ENCODE peak calls at places on chromosome 2, in five cellular contexts. C is A549, J is K562, N is HepG2, V is GM12878. D is an unnamed sample.

GRCh38 chr2:72991980-72992733 is 74.8 kb downstream of the EMX1 start:
- DNase-seq in C (no peak), J (no peak), N (no peak), V (no peak), D (no peak)

GRCh38 chr2:21096458-21096857 is 27.3 kb upstream of the TDRD15 start:
- DNase-seq in C (no peak), J (no peak), N (peak), V (no peak), D (no peak)

GRCh38 chr2:131475831-131476230 is at the start of gene TUBA3D:
- DNase-seq in C (no peak), J (no peak), N (no peak), V (no peak), D (no peak)

GRCh38 chr2:206023183-206023582 is 62.8 kb downstream of the INO80D start:
- DNase-seq in C (peak), J (no peak), N (no peak), V (no peak), D (no peak)

GRCh38 chr2:102130651-102130991 is 11.9 kb upstream of the IL1R1 start:
- DNase-seq in C (no peak), J (no peak), N (no peak), V (no peak), D (no peak)

GRCh38 chr2:20925265-20925889 is 102.5 kb upstream of the LDAH start:
- DNase-seq in C (no peak), J (peak), N (no peak), V (no peak), D (peak)

GRCh38 chr2:190572251-190572650 is 37.7 kb upstream of the NEMP2 start:
- DNase-seq in C (no peak), J (no peak), N (no peak), V (no peak), D (no peak)

GRCh38 chr2:17635007-17635406 is 94.5 kb downstream of the VSNL1 start:
- DNase-seq in C (no peak), J (no peak), N (no peak), V (no peak), D (no peak)

GRCh38 chr2:208657468-208657867 is 250.9 kb downstream of the PTH2R start:
- DNase-seq in C (peak), J (no peak), N (no peak), V (no peak), D (peak)

GRCh38 chr2:108243566-108243965 is 3.8 kb downstream of the SULT1C3 start:
- DNase-seq in C (no peak), J (no peak), N (no peak), V (no peak), D (no peak)

GRCh38 chr2:204900910-204901309 is 355.6 kb downstream of the PARD3B start:
- DNase-seq in C (peak), J (no peak), N (peak), V (no peak), D (no peak)

DNA sequence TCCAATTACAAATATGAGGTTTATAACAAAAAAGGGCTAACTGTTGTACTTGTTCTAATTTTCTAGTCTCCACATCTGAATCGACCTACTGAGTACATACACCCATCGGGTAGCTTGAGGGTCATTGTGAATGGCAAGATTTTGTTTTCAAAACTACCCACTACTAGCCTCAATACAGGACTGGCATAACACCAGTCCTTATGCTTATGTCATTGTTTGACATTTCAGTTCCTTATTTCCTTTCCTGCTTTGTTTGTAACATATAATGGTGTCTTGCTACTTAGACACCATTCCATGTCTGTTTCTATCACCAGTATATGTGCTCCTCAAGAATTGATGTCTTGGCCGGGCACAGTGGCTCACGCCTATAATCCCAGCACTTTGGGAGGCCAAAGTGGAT is 86.0 kb downstream of the EPHA4 start:
- DNase-seq in C (no peak), J (no peak), N (no peak), V (no peak), D (no peak)
- TF ChIP-seq ESRRA in C (no peak), J (no peak), N (no peak), V (no peak), D (no peak)

DNA sequence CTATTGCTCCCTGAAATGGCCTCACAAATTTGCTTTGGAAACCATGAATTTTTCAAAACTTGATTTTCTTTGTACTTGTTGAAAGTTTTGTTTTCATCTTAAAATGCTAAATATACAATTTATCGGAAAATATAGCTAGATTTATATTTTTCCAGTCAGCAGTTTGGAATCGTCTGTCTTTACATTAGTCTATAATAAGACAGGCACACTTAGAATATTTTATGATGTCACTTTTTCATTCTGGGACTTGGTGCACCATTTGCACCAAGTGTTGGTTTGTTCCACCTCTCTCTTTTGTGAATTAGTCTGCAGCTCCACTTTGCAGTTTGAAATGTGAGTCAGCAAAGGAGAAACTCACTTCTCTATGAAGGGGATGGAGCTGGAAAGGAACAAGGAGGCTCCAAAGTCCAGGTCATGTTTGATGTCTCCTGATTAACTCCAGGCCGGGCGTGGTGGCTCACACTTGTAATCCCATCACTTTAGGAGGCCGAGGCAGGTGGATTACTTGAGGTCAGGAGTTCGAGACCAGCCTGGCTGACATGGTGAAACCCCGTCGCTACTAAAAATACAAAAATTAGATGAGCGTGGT is 63.8 kb upstream of the RTN4 start:
- DNase-seq in C (no peak), J (no peak), N (peak), V (no peak), D (no peak)
- TF ChIP-seq ESRRA in C (no peak), J (no peak), N (no peak), V (no peak), D (no peak)

GRCh38 chr2:54595161-54595803 is 128.2 kb upstream of the EML6 start:
- DNase-seq in C (no peak), J (no peak), N (no peak), V (no peak), D (no peak)
- TF ChIP-seq ESRRA in C (no peak), J (no peak), N (no peak), V (no peak), D (no peak)

DNA sequence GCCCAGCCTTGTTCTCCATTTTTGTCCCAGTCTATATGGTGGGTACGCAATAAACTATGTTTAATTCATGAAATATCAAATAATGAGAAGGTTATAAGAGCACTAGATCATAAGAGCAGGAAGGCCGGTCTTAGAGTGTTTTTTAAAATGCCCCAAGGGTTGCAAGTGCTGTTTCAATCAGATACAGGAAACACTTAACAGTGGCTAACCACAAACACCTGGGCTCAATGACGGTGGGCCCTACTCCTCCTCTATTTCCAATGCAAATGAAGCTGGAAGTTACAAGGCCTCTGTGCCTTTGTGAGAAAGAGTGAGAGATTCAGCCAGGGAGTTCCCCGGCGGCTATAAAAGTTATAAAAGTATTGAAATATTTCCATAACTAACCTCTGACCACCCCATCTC is 18.9 kb upstream of the WDR33 start:
- DNase-seq in C (no peak), J (no peak), N (no peak), V (peak), D (peak)
- TF ChIP-seq ESRRA in C (no peak), J (no peak), N (no peak), V (no peak), D (no peak)

DNA sequence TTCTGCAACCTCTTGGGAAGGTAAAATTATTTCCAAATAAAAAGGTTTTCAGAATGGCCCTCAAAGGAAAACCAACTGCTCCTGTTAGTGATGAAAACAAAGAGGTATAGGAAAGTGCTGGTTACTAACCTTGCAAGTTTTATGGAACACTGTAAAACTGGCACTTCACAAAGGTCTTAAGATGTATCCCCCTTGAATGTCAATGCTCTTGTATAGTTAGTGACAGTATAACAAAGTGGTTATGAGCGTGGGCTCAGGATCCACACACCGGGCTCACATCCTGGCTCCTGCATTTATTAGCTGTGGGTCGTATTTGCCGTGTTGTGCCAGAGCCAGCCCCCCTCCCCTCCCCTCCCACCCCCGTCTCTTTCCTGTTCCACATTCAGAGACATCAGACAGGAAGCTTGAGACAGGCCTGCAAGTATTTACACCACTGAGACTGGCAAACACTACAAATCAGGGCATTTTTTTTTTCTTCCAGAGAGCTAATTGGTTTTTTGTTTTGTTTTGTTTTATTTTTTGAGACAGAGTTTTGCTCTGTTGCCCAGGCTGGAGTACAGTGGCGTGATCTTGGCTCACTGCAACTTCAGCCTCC is 9.2 kb upstream of the DNPEP start:
- DNase-seq in C (no peak), J (no peak), N (no peak), V (no peak), D (no peak)
- TF ChIP-seq ESRRA in C (no peak), J (no peak), N (no peak), V (no peak), D (no peak)

GRCh38 chr2:158580760-158581159 is 124.0 kb downstream of the PKP4 start:
- DNase-seq in C (no peak), J (no peak), N (no peak), V (no peak), D (no peak)
- TF ChIP-seq ESRRA in C (no peak), J (no peak), N (no peak), V (no peak), D (no peak)

D was measured in WTC11.